ENCODE peak calls at places on chromosomes 4 and X, in eight cellular contexts. Q is fibroblast of pulmonary artery, V is AG09309, B is A549, D is GM23248, H is IMR-90, E is bronchial epithelial cell, C is foreskin fibroblast. P is an unnamed sample.

GRCh38 chrX:97895751-97896150 is 1012.0 kb downstream of the RPA4 start:
- DNase-seq in V (peak), Q (peak), D (peak), C (peak), E (peak), H (peak), B (no peak), P (no peak)

GRCh38 chr4:16550488-16550980 is 324.3 kb upstream of the TAPT1 start:
- DNase-seq in E (no peak), B (no peak), V (no peak), Q (no peak), H (no peak), C (no peak), D (no peak), P (no peak)

GRCh38 chrX:9318213-9318612 is 146.6 kb upstream of the TBL1X start:
- DNase-seq in D (no peak), B (no peak), V (no peak), Q (no peak), H (no peak), C (no peak), E (no peak), P (no peak)

GRCh38 chrX:70168238-70169188 is 8.8 kb upstream of the DGAT2L6 start:
- DNase-seq in Q (peak), H (peak), C (peak), D (peak), V (peak), B (peak), E (peak), P (peak)

GRCh38 chr4:170887396-170887795 is 797.6 kb upstream of the AADAT start:
- DNase-seq in V (no peak), B (no peak), C (no peak), E (no peak), Q (no peak), D (no peak), H (no peak), P (no peak)

GRCh38 chrX:129754266-129755024 is 15.7 kb downstream of the XPNPEP2 start:
- DNase-seq in V (no peak), H (no peak), D (no peak), B (no peak), E (no peak), Q (no peak), C (no peak), P (no peak)

GRCh38 chrX:154378059-154378798 is 866 bp upstream of the EMD start:
- DNase-seq in V (no peak), C (peak), D (peak), E (peak), Q (peak), H (peak), B (peak), P (no peak)

GRCh38 chr4:41359069-41359769 is 102.5 kb downstream of the UCHL1 start:
- DNase-seq in Q (no peak), V (no peak), C (no peak), E (no peak), H (no peak), D (no peak), B (peak), P (no peak)

GRCh38 chrX:120638619-120639018 is 8.8 kb upstream of the C1GALT1C1 start:
- DNase-seq in V (no peak), Q (no peak), E (no peak), D (no peak), C (no peak), B (no peak), H (no peak), P (no peak)

GRCh38 chr4:147865926-147866325 is 134.0 kb downstream of the ARHGAP10 start:
- DNase-seq in V (no peak), D (peak), C (peak), Q (peak), E (peak), H (peak), B (no peak), P (no peak)

GRCh38 chrX:100743009-100743615 is 11.2 kb upstream of the SYTL4 start:
- DNase-seq in D (no peak), C (no peak), V (no peak), H (no peak), B (no peak), Q (peak), E (no peak), P (no peak)

GRCh38 chrX:39721570-39722279 is 376.0 kb downstream of the BCOR start:
- DNase-seq in Q (peak), V (no peak), D (peak), C (peak), B (no peak), H (peak), E (no peak), P (peak)

GRCh38 chr4:147928400-147928799 is 196.5 kb downstream of the ARHGAP10 start:
- DNase-seq in Q (peak), D (no peak), H (peak), B (no peak), V (peak), E (no peak), C (peak), P (no peak)

GRCh38 chrX:72735561-72735960 is 21.5 kb upstream of the PHKA1 start:
- DNase-seq in H (peak), C (peak), V (no peak), D (peak), B (no peak), E (no peak), Q (no peak), P (no peak)

GRCh38 chrX:154304901-154305300 is 9.3 kb downstream of the TKTL1 start:
- DNase-seq in E (no peak), H (no peak), C (no peak), Q (no peak), B (no peak), D (no peak), V (no peak), P (no peak)

GRCh38 chrX:129932792-129933321 is 26.9 kb downstream of the UTP14A start:
- DNase-seq in B (peak), H (no peak), E (no peak), V (no peak), Q (no peak), C (peak), D (peak), P (no peak)

GRCh38 chr4:101136373-101137370 is 210.7 kb downstream of the PPP3CA start:
- DNase-seq in C (no peak), E (peak), D (no peak), Q (no peak), H (no peak), B (no peak), V (no peak), P (no peak)

GRCh38 chrX:68163446-68163845 is 269.8 kb downstream of the OPHN1 start:
- DNase-seq in D (peak), H (peak), V (no peak), Q (peak), E (peak), C (peak), B (no peak), P (no peak)

GRCh38 chr4:15239866-15240265 is 188.0 kb upstream of the C1QTNF7 start:
- DNase-seq in Q (peak), E (no peak), D (no peak), H (peak), V (no peak), B (no peak), C (peak), P (no peak)

GRCh38 chrX:154091678-154092077 is 5.8 kb downstream of the MECP2 start:
- DNase-seq in V (no peak), B (no peak), H (no peak), Q (no peak), D (no peak), C (no peak), E (no peak), P (no peak)

GRCh38 chrX:104166735-104167436 is 633 bp downstream of the FAM199X start:
- DNase-seq in E (no peak), Q (no peak), D (peak), V (no peak), C (peak), H (no peak), B (peak), P (no peak)

GRCh38 chr4:153781717-153782416 is 7.0 kb downstream of the SFRP2 start:
- DNase-seq in Q (peak), B (no peak), D (peak), H (peak), E (peak), C (peak), V (peak), P (peak)

GRCh38 chr4:40205259-40206198 is 8.7 kb downstream of the RHOH start:
- DNase-seq in C (no peak), H (no peak), E (no peak), V (no peak), Q (no peak), D (no peak), B (no peak), P (no peak)

GRCh38 chr4:77636902-77637301 is 31.3 kb downstream of the CXCL13 start:
- DNase-seq in D (peak), H (peak), E (peak), C (peak), B (peak), Q (peak), V (peak), P (peak)

GRCh38 chr4:143482753-143483362 is 30.6 kb upstream of the SMARCA5 start:
- DNase-seq in D (peak), H (peak), C (peak), E (peak), B (peak), V (peak), Q (peak), P (peak)

GRCh38 chr4:44447563-44448504 is 775 bp downstream of the KCTD8 start:
- DNase-seq in E (no peak), B (no peak), C (peak), D (peak), H (no peak), Q (peak), V (no peak), P (no peak)

GRCh38 chrX:109537324-109537665 is 651 bp downstream of the NXT2 start:
- DNase-seq in Q (peak), C (peak), B (no peak), D (peak), E (peak), H (peak), V (peak), P (peak)

GRCh38 chr4:683247-683897 is 5.6 kb downstream of the SLC49A3 start:
- DNase-seq in Q (no peak), C (no peak), V (no peak), E (no peak), H (no peak), B (no peak), D (no peak), P (no peak)

GRCh38 chr4:76951333-76952033 is 1.9 kb downstream of the SEPTIN11 start:
- DNase-seq in C (peak), E (no peak), V (no peak), B (no peak), D (peak), H (no peak), Q (peak), P (no peak)

GRCh38 chr4:123953556-123953955 is 557.0 kb downstream of the SPRY1 start:
- DNase-seq in C (peak), V (no peak), E (no peak), B (no peak), D (peak), H (no peak), Q (no peak), P (no peak)

GRCh38 chr4:42637861-42638260 is 19.0 kb downstream of the ATP8A1 start:
- DNase-seq in E (no peak), V (no peak), Q (no peak), B (no peak), H (no peak), C (no peak), D (no peak), P (no peak)

GRCh38 chr4:182307746-182308145 is 64.5 kb downstream of the TENM3 start:
- DNase-seq in H (peak), Q (peak), E (peak), C (peak), D (peak), B (no peak), V (peak), P (peak)

GRCh38 chr4:10134141-10134540 is 17.5 kb upstream of the WDR1 start:
- DNase-seq in B (no peak), V (no peak), E (no peak), C (no peak), H (no peak), Q (no peak), D (no peak), P (no peak)

DNA sequence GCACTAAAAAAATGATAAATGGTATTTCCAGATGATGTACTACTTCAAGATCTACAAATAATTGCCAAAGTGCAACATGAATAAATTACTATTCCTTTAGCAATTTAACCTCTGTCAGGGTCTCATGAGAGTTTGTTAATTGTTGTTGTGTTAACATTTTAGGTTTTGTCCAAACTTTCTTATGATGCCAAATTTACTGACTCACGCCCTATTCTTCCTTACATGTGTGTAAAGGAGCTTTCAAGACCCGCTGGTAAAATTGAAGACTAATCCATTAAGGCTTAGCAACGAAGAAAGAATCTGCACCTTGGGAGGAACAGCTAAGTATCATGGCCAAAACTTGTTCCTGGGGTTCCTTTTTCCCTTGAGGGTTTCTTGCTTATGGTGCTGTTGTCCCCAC is 252.7 kb upstream of the JADE1 start:
- DNase-seq in Q (no peak), C (no peak), H (no peak), B (no peak), V (no peak), E (no peak), D (no peak), P (no peak)
- H3K4me3 ChIP-seq in Q (no peak), C (no peak), H (no peak), B (no peak), V (no peak), E (no peak), D (no peak), P (no peak)

DNA sequence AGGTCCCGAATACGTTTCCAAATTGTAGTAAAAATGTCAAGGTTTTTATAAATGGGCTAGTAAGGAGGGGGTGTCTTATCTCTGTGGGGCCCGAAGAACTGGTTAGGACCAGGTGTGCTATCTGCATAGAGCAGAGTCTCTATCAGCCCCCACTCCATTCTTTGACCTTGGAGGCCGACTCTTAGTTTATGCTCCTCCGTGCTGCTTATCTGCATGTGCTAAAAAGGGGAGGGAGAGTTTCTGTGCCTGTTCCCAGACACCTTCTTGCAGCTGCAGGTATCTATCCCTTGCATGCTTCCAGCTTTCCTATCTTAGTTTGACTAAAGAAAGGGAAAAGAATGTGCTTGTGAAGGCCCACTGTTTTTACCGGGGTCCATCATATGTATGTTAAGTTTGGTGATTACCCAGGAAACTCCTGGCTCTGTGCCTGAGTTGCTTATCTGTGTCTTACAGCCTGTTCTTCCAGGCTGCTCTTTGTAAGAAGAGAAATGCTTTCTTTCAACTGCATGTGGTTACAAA is 28.6 kb upstream of the NAF1 start:
- DNase-seq in D (no peak), V (no peak), B (no peak), C (no peak), E (no peak), Q (no peak), H (no peak), P (no peak)
- H3K4me3 ChIP-seq in D (no peak), V (no peak), B (no peak), C (no peak), E (no peak), Q (no peak), H (no peak), P (no peak)

GRCh38 chr4:108213308-108213707 is 44.6 kb upstream of the LEF1 start:
- DNase-seq in Q (no peak), C (no peak), E (no peak), D (no peak), H (no peak), B (no peak), V (no peak), P (no peak)

GRCh38 chr4:108210989-108211725 is 42.4 kb upstream of the LEF1 start:
- DNase-seq in Q (no peak), B (no peak), V (no peak), E (peak), D (no peak), C (peak), H (peak), P (no peak)

GRCh38 chr4:108216510-108216909 is 47.8 kb upstream of the LEF1 start:
- DNase-seq in C (no peak), Q (no peak), E (no peak), V (no peak), H (no peak), B (no peak), D (no peak), P (no peak)

GRCh38 chr4:108215055-108215454 is 46.3 kb upstream of the LEF1 start:
- DNase-seq in E (no peak), B (no peak), H (no peak), D (no peak), V (no peak), C (no peak), Q (no peak), P (no peak)

GRCh38 chr4:108213723-108214122 is 45.0 kb upstream of the LEF1 start:
- DNase-seq in H (no peak), D (no peak), V (no peak), Q (no peak), B (no peak), C (no peak), E (no peak), P (no peak)
- H3K4me3 ChIP-seq in H (no peak), D (no peak), V (no peak), Q (no peak), B (no peak), C (no peak), E (no peak), P (no peak)

GRCh38 chr4:80037864-80038263 is 35.2 kb downstream of the ANTXR2 start:
- DNase-seq in H (no peak), E (no peak), C (no peak), V (no peak), D (no peak), Q (no peak), B (no peak), P (no peak)

GRCh38 chr4:80033581-80033980 is 39.4 kb downstream of the ANTXR2 start:
- DNase-seq in E (no peak), Q (no peak), B (no peak), D (peak), H (no peak), C (no peak), V (no peak), P (no peak)

GRCh38 chr4:80035336-80035735 is 37.7 kb downstream of the ANTXR2 start:
- DNase-seq in C (no peak), D (no peak), H (no peak), E (no peak), Q (no peak), V (no peak), B (no peak), P (no peak)

GRCh38 chr4:80036306-80036705 is 36.7 kb downstream of the ANTXR2 start:
- DNase-seq in V (no peak), H (no peak), C (no peak), E (no peak), B (no peak), Q (no peak), D (no peak), P (no peak)

GRCh38 chr4:80036949-80037348 is 36.1 kb downstream of the ANTXR2 start:
- DNase-seq in Q (peak), E (no peak), V (peak), C (peak), B (no peak), H (peak), D (peak), P (no peak)
- H3K4me3 ChIP-seq in Q (peak), E (no peak), V (no peak), C (peak), B (no peak), H (peak), D (peak), P (no peak)